ENCODE peak calls at places on chromosomes 16 and 17, in eight cellular contexts. J, F, T, N, V, K, G and C are unnamed samples.

GRCh38 chr16:5412721-5413120 is 315.1 kb upstream of the EEF2KMT start:
- DNase-seq in J (no peak), F (no peak), T (no peak), N (peak; percentile 61), V (no peak), K (no peak), G (peak; percentile 72), C (no peak)

GRCh38 chr17:62718420-62718819 is 89.7 kb downstream of the MARCHF10 start:
- DNase-seq in J (no peak), F (no peak), T (no peak), N (no peak), V (peak; percentile 56), K (no peak), G (no peak), C (peak; percentile 68)

GRCh38 chr17:57387575-57387974 is 131.3 kb downstream of the MSI2 start:
- DNase-seq in J (no peak), F (no peak), T (no peak), N (no peak), V (no peak), K (no peak), G (no peak), C (no peak)

GRCh38 chr17:43584666-43585102 is 38.5 kb upstream of the ETV4 start:
- DNase-seq in J (no peak), F (no peak), T (no peak), N (no peak), V (no peak), K (no peak), G (no peak), C (peak; percentile 44)

GRCh38 chr17:37844158-37844976 is 79.8 kb upstream of the TBC1D3K start:
- DNase-seq in J (peak; percentile 80), F (peak; percentile 95), T (no peak), N (peak; percentile 88), V (peak; percentile 59), K (peak; percentile 55), G (peak; percentile 85), C (peak; percentile 48)

GRCh38 chr16:84513111-84514065 is 8.9 kb upstream of the MEAK7 start:
- DNase-seq in J (no peak), F (no peak), T (no peak), N (no peak), V (peak; percentile 63), K (no peak), G (no peak), C (peak; percentile 65)

GRCh38 chr17:47622179-47622549 is 27.6 kb upstream of the KPNB1 start:
- DNase-seq in J (no peak), F (no peak), T (no peak), N (no peak), V (no peak), K (no peak), G (no peak), C (no peak)

GRCh38 chr16:86865866-86866675 is 287.7 kb downstream of the FOXL1 start:
- DNase-seq in J (no peak), F (peak; percentile 13), T (no peak), N (no peak), V (no peak), K (no peak), G (no peak), C (no peak)

GRCh38 chr16:3536851-3537250 is 36.0 kb downstream of the CLUAP1 start:
- DNase-seq in J (no peak), F (no peak), T (no peak), N (no peak), V (no peak), K (no peak), G (no peak), C (no peak)

GRCh38 chr17:21285164-21286065 is 904 bp downstream of the MAP2K3 start:
- DNase-seq in J (no peak), F (no peak), T (no peak), N (no peak), V (no peak), K (peak; percentile 52), G (peak; percentile 36), C (peak; percentile 55)

GRCh38 chr17:17413821-17414220 is 63.0 kb upstream of the MED9 start:
- DNase-seq in J (no peak), F (no peak), T (no peak), N (no peak), V (no peak), K (no peak), G (no peak), C (no peak)

GRCh38 chr17:27778193-27778592 is 22.1 kb downstream of the NOS2 start:
- DNase-seq in J (no peak), F (no peak), T (no peak), N (no peak), V (peak; percentile 57), K (no peak), G (no peak), C (peak; percentile 24)

GRCh38 chr17:27457731-27458523 is 1.7 kb downstream of the KSR1 start:
- DNase-seq in J (no peak), F (no peak), T (no peak), N (no peak), V (peak; percentile 70), K (no peak), G (peak; percentile 70), C (no peak)

GRCh38 chr17:66021757-66022156 is 170.2 kb downstream of the CEP112 start:
- DNase-seq in J (no peak), F (no peak), T (no peak), N (no peak), V (no peak), K (no peak), G (no peak), C (no peak)

GRCh38 chr17:74566132-74566753 is 1.1 kb downstream of the CD300H start:
- DNase-seq in J (no peak), F (peak; percentile 48), T (no peak), N (peak; percentile 82), V (no peak), K (peak; percentile 26), G (peak; percentile 72), C (no peak)

GRCh38 chr17:78010759-78011158 is 52.3 kb downstream of the TNRC6C start:
- DNase-seq in J (no peak), F (no peak), T (no peak), N (no peak), V (no peak), K (no peak), G (no peak), C (no peak)

GRCh38 chr17:33202011-33202410 is 91.1 kb downstream of the ASIC2 start:
- DNase-seq in J (no peak), F (no peak), T (no peak), N (peak; percentile 35), V (no peak), K (no peak), G (peak; percentile 20), C (no peak)

DNA sequence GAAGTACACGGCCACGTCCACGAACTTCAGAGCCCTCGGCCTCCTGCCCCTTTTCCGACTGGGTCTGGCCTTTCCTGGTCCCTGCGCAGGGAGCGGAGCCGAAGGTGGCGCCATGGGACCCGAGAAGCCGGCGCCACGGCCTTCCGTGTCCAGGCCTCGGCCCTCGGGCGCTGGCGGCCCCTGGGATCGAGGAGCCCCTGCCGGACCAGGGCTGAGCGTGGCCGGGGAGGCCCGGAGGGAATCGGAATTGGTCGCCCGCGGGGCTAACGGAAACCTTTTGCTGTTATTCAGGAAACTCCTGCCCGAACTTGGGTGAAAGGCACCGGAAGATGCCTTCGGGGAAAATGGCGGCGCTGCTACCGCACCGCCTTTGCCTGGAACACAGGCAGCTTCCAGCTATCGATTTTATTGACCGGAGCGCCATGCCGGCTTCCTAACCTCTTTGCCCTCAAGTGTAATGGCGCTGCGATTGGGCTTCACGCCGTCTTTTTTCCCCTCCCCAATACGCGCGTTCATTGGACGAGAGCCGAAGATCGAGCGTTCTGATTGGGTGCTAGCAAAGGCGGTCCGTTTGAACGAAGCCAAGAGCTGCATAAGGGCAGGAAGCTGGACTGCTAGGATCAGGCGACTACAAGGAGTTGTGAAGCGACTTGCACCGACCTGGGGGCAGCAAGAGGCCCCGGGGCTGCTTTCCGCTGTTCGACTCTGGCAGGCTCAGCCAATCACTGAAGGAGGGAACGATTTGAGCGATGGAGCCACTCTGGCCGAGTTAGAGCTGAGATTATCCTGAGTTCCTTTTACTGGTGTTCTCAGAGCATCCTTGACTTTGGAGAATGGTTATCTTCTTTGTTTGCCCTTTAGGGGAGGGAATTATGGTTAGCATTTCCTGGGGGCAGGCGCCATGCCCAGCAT is at the start of gene ZNF689:
- DNase-seq in J (peak; percentile 88), F (peak; percentile 97), T (peak; percentile 49), N (peak; percentile 96), V (peak; percentile 97), K (peak; percentile 97), G (peak; percentile 99), C (peak; percentile 95)
- TF ChIP-seq CTCF in J (no peak), F (no peak), T (no peak), N (no peak), V (no peak), K (no peak), G (no peak), C (no peak)

DNA sequence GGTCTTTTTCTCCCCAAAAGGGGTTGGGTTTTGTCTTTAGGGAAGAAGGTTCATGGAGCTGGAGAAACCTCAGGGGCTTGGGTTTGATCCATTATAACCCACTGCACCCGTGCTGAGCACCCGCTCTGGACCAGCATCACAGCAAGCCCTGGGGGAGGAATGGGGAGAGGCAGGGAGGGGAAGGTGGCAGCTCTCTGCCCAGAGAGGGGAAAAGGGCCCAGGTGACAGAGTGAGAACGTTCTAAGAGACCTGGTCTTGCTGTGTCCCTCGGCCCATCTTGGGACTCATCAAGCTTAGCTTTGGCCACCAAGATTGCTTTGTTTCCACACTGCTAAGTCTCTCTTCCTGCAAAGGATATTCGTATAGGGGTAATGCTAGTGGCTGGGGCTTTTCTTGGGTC is 38.2 kb upstream of the TAC4 start:
- DNase-seq in J (no peak), F (no peak), T (no peak), N (no peak), V (no peak), K (no peak), G (no peak), C (no peak)
- TF ChIP-seq CTCF in J (no peak), F (no peak), T (no peak), N (no peak), V (no peak), K (no peak), G (no peak), C (no peak)

GRCh38 chr17:12312692-12313091 is 292.0 kb downstream of the MAP2K4 start:
- DNase-seq in J (no peak), F (no peak), T (no peak), N (no peak), V (no peak), K (no peak), G (no peak), C (no peak)
- TF ChIP-seq CTCF in J (no peak), F (no peak), T (no peak), N (no peak), V (no peak), K (no peak), G (no peak), C (no peak)

DNA sequence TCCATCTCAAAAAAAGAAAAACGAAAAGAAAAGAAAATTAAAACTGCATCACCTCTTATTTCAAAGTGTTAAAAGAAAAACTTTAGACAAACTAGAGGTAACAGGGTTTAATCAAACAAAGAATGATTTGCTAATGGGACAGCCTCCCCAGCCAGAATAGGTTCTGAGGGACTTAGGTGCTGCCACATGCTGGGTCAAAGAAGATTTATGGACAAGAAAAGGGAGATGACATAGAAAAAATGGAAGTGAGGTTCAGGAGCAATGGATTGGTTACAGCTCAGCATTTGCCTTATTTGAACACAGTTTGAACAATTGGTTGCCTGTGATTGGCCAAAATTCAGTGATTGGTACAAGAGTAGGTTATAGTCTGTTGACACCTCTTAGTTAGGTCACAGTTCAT is 21.1 kb downstream of the TMC5 start:
- DNase-seq in J (no peak), F (no peak), T (no peak), N (no peak), V (no peak), K (no peak), G (no peak), C (no peak)
- TF ChIP-seq CTCF in J (no peak), F (no peak), T (no peak), N (no peak), V (no peak), K (no peak), G (no peak), C (no peak)

GRCh38 chr17:82865274-82865673 is 25.5 kb upstream of the ZNF750 start:
- DNase-seq in J (no peak), F (no peak), T (no peak), N (no peak), V (no peak), K (no peak), G (no peak), C (no peak)
- TF ChIP-seq CTCF in J (no peak), F (no peak), T (no peak), N (no peak), V (no peak), K (no peak), G (no peak), C (no peak)